ENCODE peak calls at places on chromosome 14, in five cellular contexts. B, S, V, P and M are unnamed samples.

GRCh38 chr14:80585506-80585835 is 356.1 kb downstream of the CEP128 start:
- DNase-seq in B (no peak), S (no peak), V (no peak), P (no peak), M (no peak)

GRCh38 chr14:91897121-91897701 is 29.9 kb upstream of the TC2N start:
- DNase-seq in B (peak), S (no peak), V (no peak), P (no peak), M (no peak)

GRCh38 chr14:91755560-91755959 is 23.7 kb upstream of the CATSPERB start:
- DNase-seq in B (no peak), S (no peak), V (no peak), P (no peak), M (no peak)

GRCh38 chr14:92670177-92670576 is 78.2 kb downstream of the LGMN start:
- DNase-seq in B (no peak), S (peak), V (peak), P (no peak), M (peak)

GRCh38 chr14:55122441-55122986 is 6.5 kb upstream of the LGALS3 start:
- DNase-seq in B (no peak), S (no peak), V (no peak), P (no peak), M (no peak)

GRCh38 chr14:22505751-22506710 is 83.0 kb downstream of the DAD1 start:
- DNase-seq in B (no peak), S (no peak), V (no peak), P (no peak), M (no peak)

GRCh38 chr14:101352567-101352966 is 208.7 kb upstream of the DIO3 start:
- DNase-seq in B (no peak), S (no peak), V (no peak), P (no peak), M (no peak)

GRCh38 chr14:80930836-80931389 is 10.6 kb downstream of the CEP128 start:
- DNase-seq in B (no peak), S (peak), V (peak), P (no peak), M (no peak)

GRCh38 chr14:61380984-61381383 is 59.6 kb downstream of the PRKCH start:
- DNase-seq in B (no peak), S (no peak), V (no peak), P (no peak), M (no peak)

GRCh38 chr14:59251811-59252771 is 63.6 kb downstream of the DAAM1 start:
- DNase-seq in B (no peak), S (no peak), V (no peak), P (no peak), M (no peak)

GRCh38 chr14:88323520-88324199 is 591 bp upstream of the KCNK10 start:
- DNase-seq in B (no peak), S (peak), V (peak), P (no peak), M (no peak)

GRCh38 chr14:68978550-68978911 is 571 bp downstream of the ACTN1 start:
- DNase-seq in B (peak), S (peak), V (peak), P (no peak), M (no peak)